ENCODE peak calls at places on chromosomes 2 and 18, in six cellular contexts. One of them, this sample, is unnamed.

GRCh38 chr2:102615620-102616436 is 3.5 kb upstream of the SLC9A2 start:
- DNase-seq in mesenchymal stem cell: peak; percentile 65
- DNase-seq in GM23248: peak; percentile 85
- DNase-seq in tibial nerve: peak; percentile 24
- DNase-seq in keratinocyte: no peak
- DNase-seq in cardiac muscle cell: peak; percentile 75
- DNase-seq in this sample: peak; percentile 70

GRCh38 chr2:69781321-69782248 is 39.7 kb downstream of the ANXA4 start:
- DNase-seq in tibial nerve: no peak
- DNase-seq in cardiac muscle cell: no peak
- DNase-seq in keratinocyte: no peak
- DNase-seq in GM23248: no peak
- DNase-seq in mesenchymal stem cell: no peak
- DNase-seq in this sample: peak; percentile 67

GRCh38 chr2:43467889-43468288 is 127.9 kb downstream of the THADA start:
- DNase-seq in GM23248: peak; percentile 81
- DNase-seq in keratinocyte: no peak
- DNase-seq in mesenchymal stem cell: peak; percentile 64
- DNase-seq in tibial nerve: no peak
- DNase-seq in cardiac muscle cell: no peak
- DNase-seq in this sample: no peak

GRCh38 chr18:2515908-2516625 is 55.2 kb downstream of the METTL4 start:
- DNase-seq in mesenchymal stem cell: peak; percentile 91
- DNase-seq in tibial nerve: no peak
- DNase-seq in cardiac muscle cell: peak; percentile 83
- DNase-seq in GM23248: peak; percentile 95
- DNase-seq in keratinocyte: peak; percentile 92
- DNase-seq in this sample: no peak

GRCh38 chr2:96321230-96322103 is 3.6 kb upstream of the ITPRIPL1 start:
- DNase-seq in mesenchymal stem cell: peak; percentile 52
- DNase-seq in GM23248: peak; percentile 61
- DNase-seq in tibial nerve: no peak
- DNase-seq in keratinocyte: no peak
- DNase-seq in cardiac muscle cell: no peak
- DNase-seq in this sample: peak; percentile 44

GRCh38 chr2:61357681-61358080 is 113.2 kb downstream of the USP34 start:
- DNase-seq in keratinocyte: no peak
- DNase-seq in mesenchymal stem cell: peak; percentile 19
- DNase-seq in cardiac muscle cell: peak; percentile 51
- DNase-seq in GM23248: no peak
- DNase-seq in tibial nerve: no peak
- DNase-seq in this sample: peak; percentile 29

GRCh38 chr2:241105641-241106040 is 3.6 kb upstream of the MTERF4 start:
- DNase-seq in mesenchymal stem cell: no peak
- DNase-seq in keratinocyte: no peak
- DNase-seq in tibial nerve: no peak
- DNase-seq in cardiac muscle cell: no peak
- DNase-seq in GM23248: no peak
- DNase-seq in this sample: no peak

GRCh38 chr2:172672999-172673726 is 62.5 kb upstream of the RAPGEF4 start:
- DNase-seq in tibial nerve: no peak
- DNase-seq in keratinocyte: peak; percentile 50
- DNase-seq in cardiac muscle cell: no peak
- DNase-seq in mesenchymal stem cell: no peak
- DNase-seq in GM23248: peak; percentile 18
- DNase-seq in this sample: no peak

GRCh38 chr2:98269274-98269673 is 77.0 kb upstream of the CNGA3 start:
- DNase-seq in keratinocyte: no peak
- DNase-seq in cardiac muscle cell: peak; percentile 75
- DNase-seq in GM23248: peak; percentile 73
- DNase-seq in tibial nerve: peak; percentile 69
- DNase-seq in mesenchymal stem cell: peak; percentile 71
- DNase-seq in this sample: no peak

DNA sequence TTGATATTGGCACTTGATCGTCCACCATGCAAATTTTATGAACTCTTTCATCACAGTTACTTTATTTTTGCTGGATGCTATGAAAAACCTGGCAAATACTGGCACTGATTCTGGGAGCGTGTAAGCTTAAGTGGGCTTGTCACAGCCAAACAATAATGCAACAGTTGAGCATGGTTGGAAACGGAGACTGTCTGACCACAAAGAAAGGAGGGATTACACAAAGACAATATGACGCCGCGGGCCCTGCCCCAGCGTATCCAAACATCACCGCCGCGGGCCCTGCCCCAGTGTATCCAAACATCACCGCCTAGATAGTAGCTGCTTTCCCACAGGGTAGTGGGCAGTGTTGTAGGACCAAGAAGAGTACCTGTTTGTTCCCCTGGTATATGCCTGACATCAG is 135.9 kb downstream of the PRPF40A start:
- DNase-seq in tibial nerve: no peak
- DNase-seq in mesenchymal stem cell: no peak
- DNase-seq in keratinocyte: no peak
- DNase-seq in GM23248: no peak
- DNase-seq in cardiac muscle cell: no peak
- DNase-seq in this sample: no peak
- H3K4me1 ChIP-seq in tibial nerve: peaks cover 35% of the 10 kb centered on the region
- H3K4me1 ChIP-seq in mesenchymal stem cell: peaks cover 2% of the 10 kb centered on the region
- H3K4me1 ChIP-seq in keratinocyte: no peaks in the 10 kb centered on the region
- H3K4me1 ChIP-seq in GM23248: peaks cover 19% of the 10 kb centered on the region
- H3K4me1 ChIP-seq in cardiac muscle cell: no peaks in the 10 kb centered on the region
- H3K4me1 ChIP-seq in this sample: no peaks in the 10 kb centered on the region

GRCh38 chr2:39666489-39667141 is 898 bp downstream of the TMEM178A start:
- DNase-seq in cardiac muscle cell: no peak
- DNase-seq in mesenchymal stem cell: peak; percentile 20
- DNase-seq in tibial nerve: no peak
- DNase-seq in keratinocyte: no peak
- DNase-seq in GM23248: peak; percentile 36
- DNase-seq in this sample: no peak

GRCh38 chr2:39667142-39667880 is 1.6 kb downstream of the TMEM178A start:
- DNase-seq in keratinocyte: no peak
- DNase-seq in GM23248: no peak
- DNase-seq in cardiac muscle cell: no peak
- DNase-seq in mesenchymal stem cell: no peak
- DNase-seq in tibial nerve: no peak
- DNase-seq in this sample: no peak

GRCh38 chr2:39665811-39666488 is at the start of gene TMEM178A:
- DNase-seq in mesenchymal stem cell: peak; percentile 15
- DNase-seq in GM23248: peak; percentile 32
- DNase-seq in keratinocyte: no peak
- DNase-seq in cardiac muscle cell: peak; percentile 10
- DNase-seq in tibial nerve: no peak
- DNase-seq in this sample: no peak

GRCh38 chr2:39667881-39668276 is 2.2 kb downstream of the TMEM178A start:
- DNase-seq in mesenchymal stem cell: no peak
- DNase-seq in GM23248: no peak
- DNase-seq in keratinocyte: no peak
- DNase-seq in cardiac muscle cell: no peak
- DNase-seq in tibial nerve: no peak
- DNase-seq in this sample: no peak

GRCh38 chr2:39668576-39668975 is 2.9 kb downstream of the TMEM178A start:
- DNase-seq in keratinocyte: no peak
- DNase-seq in GM23248: no peak
- DNase-seq in cardiac muscle cell: no peak
- DNase-seq in tibial nerve: no peak
- DNase-seq in mesenchymal stem cell: no peak
- DNase-seq in this sample: no peak
- H3K27me3 ChIP-seq in keratinocyte: peaks cover 84% of the 10 kb centered on the region
- H3K27me3 ChIP-seq in GM23248: peaks cover 91% of the 10 kb centered on the region
- H3K27me3 ChIP-seq in cardiac muscle cell: peaks cover 30% of the 10 kb centered on the region
- H3K27me3 ChIP-seq in tibial nerve: peaks cover 34% of the 10 kb centered on the region
- H3K27me3 ChIP-seq in mesenchymal stem cell: peaks cover 67% of the 10 kb centered on the region
- H3K27me3 ChIP-seq in this sample: no peaks in the 10 kb centered on the region

GRCh38 chr2:160477032-160477431 is 16.6 kb downstream of the RBMS1 start:
- DNase-seq in mesenchymal stem cell: peak; percentile 67
- DNase-seq in cardiac muscle cell: no peak
- DNase-seq in tibial nerve: no peak
- DNase-seq in GM23248: no peak
- DNase-seq in keratinocyte: no peak
- DNase-seq in this sample: no peak
- H3K4me1 ChIP-seq in mesenchymal stem cell: peaks cover 14% of the 10 kb centered on the region
- H3K4me1 ChIP-seq in cardiac muscle cell: peaks cover 11% of the 10 kb centered on the region
- H3K4me1 ChIP-seq in tibial nerve: no peaks in the 10 kb centered on the region
- H3K4me1 ChIP-seq in GM23248: peaks cover 40% of the 10 kb centered on the region
- H3K4me1 ChIP-seq in keratinocyte: peaks cover 18% of the 10 kb centered on the region
- H3K4me1 ChIP-seq in this sample: peaks cover 13% of the 10 kb centered on the region

GRCh38 chr2:46859482-46859881 is 56.1 kb downstream of the MCFD2 start:
- DNase-seq in keratinocyte: no peak
- DNase-seq in tibial nerve: no peak
- DNase-seq in GM23248: no peak
- DNase-seq in cardiac muscle cell: no peak
- DNase-seq in mesenchymal stem cell: no peak
- DNase-seq in this sample: no peak

GRCh38 chr2:46855805-46856204 is 59.8 kb downstream of the MCFD2 start:
- DNase-seq in mesenchymal stem cell: no peak
- DNase-seq in cardiac muscle cell: no peak
- DNase-seq in GM23248: peak; percentile 63
- DNase-seq in keratinocyte: peak; percentile 46
- DNase-seq in tibial nerve: no peak
- DNase-seq in this sample: no peak

GRCh38 chr2:46856336-46856735 is 59.3 kb downstream of the MCFD2 start:
- DNase-seq in GM23248: no peak
- DNase-seq in cardiac muscle cell: no peak
- DNase-seq in keratinocyte: no peak
- DNase-seq in mesenchymal stem cell: no peak
- DNase-seq in tibial nerve: no peak
- DNase-seq in this sample: no peak

GRCh38 chr2:46858697-46859080 is 56.9 kb downstream of the MCFD2 start:
- DNase-seq in tibial nerve: peak; percentile 50
- DNase-seq in keratinocyte: no peak
- DNase-seq in GM23248: peak; percentile 96
- DNase-seq in mesenchymal stem cell: peak; percentile 78
- DNase-seq in cardiac muscle cell: peak; percentile 92
- DNase-seq in this sample: no peak

GRCh38 chr2:46857871-46858696 is 57.5 kb downstream of the MCFD2 start:
- DNase-seq in mesenchymal stem cell: peak; percentile 78
- DNase-seq in keratinocyte: no peak
- DNase-seq in tibial nerve: no peak
- DNase-seq in cardiac muscle cell: peak; percentile 91
- DNase-seq in GM23248: peak; percentile 84
- DNase-seq in this sample: no peak
- H3K27me3 ChIP-seq in mesenchymal stem cell: no peaks in the 10 kb centered on the region
- H3K27me3 ChIP-seq in keratinocyte: no peaks in the 10 kb centered on the region
- H3K27me3 ChIP-seq in tibial nerve: no peaks in the 10 kb centered on the region
- H3K27me3 ChIP-seq in cardiac muscle cell: no peaks in the 10 kb centered on the region
- H3K27me3 ChIP-seq in GM23248: no peaks in the 10 kb centered on the region
- H3K27me3 ChIP-seq in this sample: no peaks in the 10 kb centered on the region

This sample was measured in Caco-2.